ENCODE peak calls at places on chromosome X, in six cellular contexts. H is CD4-positive, alpha-beta T cell; S is DND-41; D is upper lobe of left lung; A is mammary epithelial cell; P is IMR-90. Z is an unnamed sample.

GRCh38 chrX:39840141-39841126 is 257.3 kb downstream of the BCOR start:
- DNase-seq in A (no peak), H (no peak), S (no peak), D (no peak), P (no peak), Z (no peak)

GRCh38 chrX:76428243-76429130 is 977 bp downstream of the MAGEE1 start:
- DNase-seq in S (peak), A (peak), P (no peak), H (peak), D (no peak), Z (no peak)

GRCh38 chrX:8913665-8914409 is 112.7 kb upstream of the FAM9A start:
- DNase-seq in S (no peak), A (no peak), P (peak), H (no peak), D (no peak), Z (no peak)

GRCh38 chrX:54352677-54353076 is 5.2 kb downstream of the WNK3 start:
- DNase-seq in A (no peak), H (no peak), P (no peak), D (no peak), S (no peak), Z (no peak)

GRCh38 chrX:111151764-111152163 is 55.8 kb downstream of the PAK3 start:
- DNase-seq in P (no peak), H (no peak), S (no peak), A (peak), D (no peak), Z (no peak)

GRCh38 chrX:134774190-134775048 is 116.1 kb upstream of the PLAC1 start:
- DNase-seq in D (no peak), S (no peak), A (no peak), H (no peak), P (peak), Z (no peak)

GRCh38 chrX:134026732-134027311 is 41.4 kb upstream of the GPC3 start:
- DNase-seq in S (peak), H (no peak), D (peak), P (peak), A (peak), Z (no peak)

GRCh38 chrX:118644378-118644777 is 83.0 kb upstream of the IL13RA1 start:
- DNase-seq in P (peak), S (no peak), A (peak), D (no peak), H (no peak), Z (peak)

GRCh38 chrX:50343917-50344316 is 126.7 kb downstream of the DGKK start:
- DNase-seq in A (no peak), D (no peak), S (no peak), P (no peak), H (no peak), Z (no peak)

GRCh38 chrX:141724186-141724585 is 25.6 kb upstream of the SPANXD start:
- DNase-seq in D (no peak), P (no peak), S (no peak), A (no peak), H (no peak), Z (no peak)

GRCh38 chrX:155127465-155127864 is 56.2 kb downstream of the BRCC3 start:
- DNase-seq in A (no peak), D (no peak), P (no peak), H (no peak), S (no peak), Z (no peak)

GRCh38 chrX:150366951-150367545 is 3.9 kb downstream of the MAMLD1 start:
- DNase-seq in P (peak), S (no peak), D (no peak), H (no peak), A (peak), Z (no peak)

GRCh38 chrX:1392376-1393130 is 640 bp upstream of the SLC25A6 start:
- DNase-seq in H (no peak), P (peak), S (no peak), A (peak), D (peak), Z (no peak)

GRCh38 chrX:2464677-2465166 is 36.1 kb downstream of the DHRSX start:
- DNase-seq in H (no peak), A (no peak), D (no peak), S (no peak), P (no peak), Z (no peak)

GRCh38 chrX:16882188-16882587 is 12.0 kb upstream of the RBBP7 start:
- DNase-seq in A (peak), H (no peak), P (peak), D (peak), S (peak), Z (peak)

GRCh38 chrX:136450050-136450830 is 37.5 kb upstream of the BRS3 start:
- DNase-seq in A (no peak), H (no peak), P (peak), S (no peak), D (no peak), Z (no peak)

GRCh38 chrX:18348047-18348446 is 6.4 kb downstream of the SCML2 start:
- DNase-seq in D (no peak), H (no peak), A (no peak), P (no peak), S (no peak), Z (no peak)

GRCh38 chrX:97126020-97126419 is 242.3 kb downstream of the RPA4 start:
- DNase-seq in A (peak), P (peak), D (no peak), S (no peak), H (no peak), Z (no peak)

GRCh38 chrX:101231080-101231479 is 11.5 kb downstream of the DRP2 start:
- DNase-seq in A (no peak), P (no peak), D (no peak), S (no peak), H (no peak), Z (no peak)
- H3K27ac ChIP-seq in A (no peak), P (no peak), D (no peak), S (no peak), H (no peak), Z (no peak)

DNA sequence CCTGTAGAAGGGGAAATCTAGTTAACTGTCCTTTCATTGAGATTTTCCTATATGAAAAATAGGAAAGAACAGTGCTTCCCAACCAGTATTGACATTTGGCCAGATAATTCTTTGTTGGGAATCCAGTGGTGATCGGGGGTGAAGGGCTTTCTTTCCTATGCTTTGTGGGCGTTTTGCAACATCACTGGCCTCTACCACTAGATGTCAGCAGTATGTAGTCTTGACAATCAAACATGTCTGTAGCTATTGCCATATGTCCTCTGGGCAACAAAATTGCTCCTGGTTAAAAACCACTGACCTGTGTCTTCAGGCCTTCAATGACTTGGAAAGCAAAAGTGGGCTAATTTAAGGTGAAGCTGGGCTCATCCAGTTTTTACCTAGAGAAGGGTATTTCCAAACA is 658.5 kb downstream of the DACH2 start:
- DNase-seq in D (no peak), H (no peak), A (peak), P (peak), S (no peak), Z (peak)
- TF ChIP-seq CTCF in D (no peak), H (no peak), A (peak), P (peak), S (peak), Z (peak)

GRCh38 chrX:109190542-109190941 is 291.3 kb downstream of the GUCY2F start:
- DNase-seq in D (no peak), S (no peak), H (no peak), P (no peak), A (no peak), Z (no peak)
- H3K27ac ChIP-seq in D (no peak), S (no peak), H (no peak), P (no peak), A (no peak), Z (no peak)

GRCh38 chrX:56564182-56564885 is 907 bp downstream of the UBQLN2 start:
- DNase-seq in P (peak), S (peak), D (no peak), H (no peak), A (peak), Z (no peak)

GRCh38 chrX:56564921-56565861 is 1.8 kb downstream of the UBQLN2 start:
- DNase-seq in A (peak), P (peak), S (peak), D (no peak), H (no peak), Z (no peak)

GRCh38 chrX:56563231-56564116 is at the start of gene UBQLN2:
- DNase-seq in A (peak), H (peak), D (peak), P (peak), S (peak), Z (peak)
- TF ChIP-seq CTCF in A (peak), H (no peak), D (peak), P (peak), S (peak), Z (no peak)

Z was measured in HL-60.